ENCODE peak calls at places on chromosomes 11 and 22, in six cellular contexts. J, H, Q, R, X and Y are unnamed samples.

GRCh38 chr11:66080055-66080817 is 10.2 kb downstream of the PACS1 start:
- DNase-seq in Q (no peak), H (peak; percentile 61), R (no peak), X (peak; percentile 52), J (peak; percentile 26), Y (no peak)

GRCh38 chr11:67732045-67732787 is 57.8 kb upstream of the ALDH3B2 start:
- DNase-seq in X (no peak), R (no peak), H (no peak), Q (peak; percentile 19), J (no peak), Y (no peak)

GRCh38 chr22:33851985-33852384 is 68.3 kb downstream of the LARGE1 start:
- DNase-seq in H (no peak), J (no peak), Q (no peak), X (no peak), R (no peak), Y (no peak)

GRCh38 chr11:118841469-118842222 is 42.0 kb upstream of the CXCR5 start:
- DNase-seq in H (no peak), R (no peak), Q (no peak), X (no peak), J (no peak), Y (no peak)

GRCh38 chr11:129950319-129951034 is 52.2 kb downstream of the PRDM10 start:
- DNase-seq in R (no peak), J (peak; percentile 39), H (no peak), X (peak; percentile 46), Q (no peak), Y (no peak)

GRCh38 chr22:46056169-46057041 is 79.4 kb upstream of the WNT7B start:
- DNase-seq in H (no peak), Q (no peak), R (no peak), J (no peak), X (no peak), Y (no peak)

GRCh38 chr11:36333897-36334296 is 37.8 kb downstream of the PRR5L start:
- DNase-seq in Q (no peak), X (no peak), J (peak; percentile 87), R (no peak), H (no peak), Y (peak; percentile 25)

GRCh38 chr11:34632105-34632780 is 11.3 kb downstream of the EHF start:
- DNase-seq in R (no peak), J (no peak), Q (no peak), H (no peak), X (no peak), Y (no peak)

GRCh38 chr22:22748297-22748743 is 103.9 kb downstream of the GGTLC2 start:
- DNase-seq in H (peak; percentile 23), X (peak; percentile 66), R (peak; percentile 44), Q (no peak), J (peak; percentile 61), Y (no peak)

GRCh38 chr11:19595840-19596751 is 116.5 kb upstream of the NAV2 start:
- DNase-seq in R (no peak), J (no peak), X (no peak), Q (no peak), H (no peak), Y (no peak)

GRCh38 chr22:43851058-43851978 is 11.0 kb downstream of the SULT4A1 start:
- DNase-seq in Q (no peak), R (no peak), H (no peak), J (no peak), X (no peak), Y (no peak)

GRCh38 chr11:130832571-130833432 is 83.5 kb downstream of the SNX19 start:
- DNase-seq in X (no peak), Q (no peak), R (no peak), H (no peak), J (no peak), Y (no peak)

GRCh38 chr22:22824340-22825212 is 63.0 kb upstream of the IGLL5 start:
- DNase-seq in H (no peak), R (no peak), X (no peak), J (no peak), Q (no peak), Y (no peak)